ENCODE peak calls at places on chromosomes 1 and 21, in four cellular contexts. One of them, this sample, is unnamed.

GRCh38 chr1:51237313-51237700 is 1.2 kb downstream of the RNF11 start:
- DNase-seq in HL-60: no peak
- DNase-seq in activated T-cell treated with anti-CD3 and anti-CD28 coated beads, Interleukin-2, amount 50 U/mL, for 1 hour: no peak
- DNase-seq in WTC11: no peak
- DNase-seq in this sample: peak; percentile 38

GRCh38 chr1:201648066-201648910 is 109.4 kb downstream of the NAV1 start:
- DNase-seq in HL-60: no peak
- DNase-seq in activated T-cell treated with anti-CD3 and anti-CD28 coated beads, Interleukin-2, amount 50 U/mL, for 1 hour: no peak
- DNase-seq in WTC11: peak; percentile 68
- DNase-seq in this sample: peak; percentile 20

GRCh38 chr21:44325386-44326271 is 13.6 kb downstream of the CFAP410 start:
- DNase-seq in HL-60: no peak
- DNase-seq in activated T-cell treated with anti-CD3 and anti-CD28 coated beads, Interleukin-2, amount 50 U/mL, for 1 hour: no peak
- DNase-seq in WTC11: no peak
- DNase-seq in this sample: no peak

GRCh38 chr1:73717971-73718370 is 480.0 kb downstream of the LRRIQ3 start:
- DNase-seq in HL-60: no peak
- DNase-seq in activated T-cell treated with anti-CD3 and anti-CD28 coated beads, Interleukin-2, amount 50 U/mL, for 1 hour: no peak
- DNase-seq in WTC11: no peak
- DNase-seq in this sample: no peak

GRCh38 chr21:38234395-38235142 is 22.2 kb upstream of the KCNJ15 start:
- DNase-seq in HL-60: no peak
- DNase-seq in activated T-cell treated with anti-CD3 and anti-CD28 coated beads, Interleukin-2, amount 50 U/mL, for 1 hour: no peak
- DNase-seq in WTC11: no peak
- DNase-seq in this sample: peak; percentile 92

GRCh38 chr21:22314963-22315362 is 1316.8 kb downstream of the NCAM2 start:
- DNase-seq in HL-60: no peak
- DNase-seq in activated T-cell treated with anti-CD3 and anti-CD28 coated beads, Interleukin-2, amount 50 U/mL, for 1 hour: no peak
- DNase-seq in WTC11: no peak
- DNase-seq in this sample: no peak

GRCh38 chr1:230123280-230124186 is 56.5 kb downstream of the GALNT2 start:
- DNase-seq in HL-60: no peak
- DNase-seq in activated T-cell treated with anti-CD3 and anti-CD28 coated beads, Interleukin-2, amount 50 U/mL, for 1 hour: no peak
- DNase-seq in WTC11: no peak
- DNase-seq in this sample: peak; percentile 48

GRCh38 chr1:246599315-246599714 is 33.1 kb downstream of the CNST start:
- DNase-seq in HL-60: no peak
- DNase-seq in activated T-cell treated with anti-CD3 and anti-CD28 coated beads, Interleukin-2, amount 50 U/mL, for 1 hour: no peak
- DNase-seq in WTC11: no peak
- DNase-seq in this sample: no peak

GRCh38 chr1:182552527-182552926 is 36.5 kb downstream of the RNASEL start:
- DNase-seq in HL-60: no peak
- DNase-seq in activated T-cell treated with anti-CD3 and anti-CD28 coated beads, Interleukin-2, amount 50 U/mL, for 1 hour: no peak
- DNase-seq in WTC11: no peak
- DNase-seq in this sample: peak; percentile 18

GRCh38 chr1:232486006-232486405 is 143.9 kb downstream of the SIPA1L2 start:
- DNase-seq in HL-60: no peak
- DNase-seq in activated T-cell treated with anti-CD3 and anti-CD28 coated beads, Interleukin-2, amount 50 U/mL, for 1 hour: no peak
- DNase-seq in WTC11: no peak
- DNase-seq in this sample: no peak

GRCh38 chr1:158002630-158003408 is 9.4 kb downstream of the KIRREL1 start:
- DNase-seq in HL-60: no peak
- DNase-seq in activated T-cell treated with anti-CD3 and anti-CD28 coated beads, Interleukin-2, amount 50 U/mL, for 1 hour: no peak
- DNase-seq in WTC11: peak; percentile 56
- DNase-seq in this sample: peak; percentile 38

This sample was measured in mammary epithelial cell.